ENCODE peak calls at places on chromosomes 12 and 14, in ten cellular contexts. L, K, H, W, R, I, N, C, E and Y are unnamed samples.

GRCh38 chr12:65449400-65449799 is 170.9 kb downstream of the MSRB3 start:
- DNase-seq in L (no peak), K (peak; percentile 56), H (peak; percentile 56), W (no peak), R (no peak), I (no peak), N (no peak), C (peak; percentile 59), E (no peak), Y (peak; percentile 41)

GRCh38 chr14:89146291-89146690 is 270.7 kb downstream of the FOXN3 start:
- DNase-seq in L (no peak), K (no peak), H (no peak), W (no peak), R (no peak), I (no peak), N (no peak), C (peak; percentile 20), E (no peak), Y (peak; percentile 27)

GRCh38 chr12:530308-530707 is 70.6 kb downstream of the B4GALNT3 start:
- DNase-seq in L (no peak), K (no peak), H (peak; percentile 95), W (no peak), R (no peak), I (no peak), N (no peak), C (peak; percentile 71), E (peak; percentile 79), Y (no peak)

GRCh38 chr12:98213556-98213955 is 301.8 kb upstream of the TMPO start:
- DNase-seq in L (no peak), K (no peak), H (no peak), W (no peak), R (no peak), I (peak; percentile 85), N (no peak), C (no peak), E (no peak), Y (no peak)

GRCh38 chr12:1277905-1278304 is 286.9 kb downstream of the ERC1 start:
- DNase-seq in L (no peak), K (peak; percentile 38), H (no peak), W (no peak), R (no peak), I (no peak), N (no peak), C (no peak), E (no peak), Y (no peak)

GRCh38 chr12:116489116-116489515 is 70.1 kb upstream of the MAP1LC3B2 start:
- DNase-seq in L (no peak), K (no peak), H (peak; percentile 73), W (no peak), R (no peak), I (no peak), N (no peak), C (no peak), E (no peak), Y (no peak)

GRCh38 chr14:100607611-100607956 is 20.4 kb upstream of the BEGAIN start:
- DNase-seq in L (no peak), K (no peak), H (no peak), W (peak; percentile 4), R (peak; percentile 69), I (peak; percentile 42), N (no peak), C (no peak), E (no peak), Y (no peak)

GRCh38 chr14:85960781-85961180 is 430.8 kb downstream of the FLRT2 start:
- DNase-seq in L (no peak), K (no peak), H (no peak), W (no peak), R (no peak), I (no peak), N (no peak), C (no peak), E (no peak), Y (no peak)

GRCh38 chr12:132065203-132065602 is 78.9 kb downstream of the DDX51 start:
- DNase-seq in L (no peak), K (no peak), H (no peak), W (no peak), R (no peak), I (no peak), N (no peak), C (no peak), E (no peak), Y (no peak)

GRCh38 chr14:55749201-55749812 is 169.3 kb downstream of the KTN1 start:
- DNase-seq in L (no peak), K (peak; percentile 71), H (peak; percentile 79), W (no peak), R (no peak), I (peak; percentile 79), N (no peak), C (no peak), E (no peak), Y (no peak)

DNA sequence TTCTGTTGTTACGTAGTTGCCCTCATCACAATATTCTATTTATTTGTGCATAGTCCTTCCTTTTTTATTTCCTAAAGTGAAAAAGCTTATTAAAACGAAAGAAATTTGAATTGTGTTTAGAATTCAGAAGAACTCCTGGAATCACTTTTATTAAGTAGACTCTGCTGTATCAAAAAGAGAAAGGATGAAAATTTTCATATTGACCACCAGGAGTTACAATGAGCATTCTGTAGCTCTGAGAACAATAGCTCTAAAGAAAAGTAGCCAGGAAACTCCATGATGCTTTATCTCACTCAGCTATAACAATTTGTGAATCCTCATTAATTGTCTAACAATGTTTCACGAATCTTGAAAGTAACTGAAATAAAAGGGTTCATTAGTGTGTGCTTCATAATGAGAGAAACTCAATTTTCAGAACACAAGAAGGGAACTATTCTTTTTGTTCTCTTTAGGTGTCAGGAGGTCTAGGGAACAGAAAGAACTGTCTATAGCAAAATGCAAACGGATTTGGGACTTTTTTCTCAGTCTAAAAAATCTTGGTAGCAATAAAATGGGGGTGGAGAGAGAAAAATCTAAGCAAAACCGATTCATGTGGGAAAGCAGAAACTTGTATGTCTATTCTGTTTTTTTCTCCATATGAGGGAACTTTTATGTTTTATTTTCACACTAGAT is 19.3 kb downstream of the ASCL1 start:
- DNase-seq in L (no peak), K (no peak), H (no peak), W (no peak), R (no peak), I (no peak), N (no peak), C (no peak), E (no peak), Y (no peak)
- TF ChIP-seq CTCF in L (no peak), K (no peak), H (no peak), W (no peak), R (peak; percentile 16), I (peak; percentile 65), N (no peak), C (no peak), E (no peak), Y (no peak)

GRCh38 chr14:101968186-101968585 is 3.8 kb downstream of the DYNC1H1 start:
- DNase-seq in L (no peak), K (no peak), H (no peak), W (no peak), R (no peak), I (no peak), N (no peak), C (no peak), E (no peak), Y (no peak)

GRCh38 chr14:101964297-101965144 is at the start of gene DYNC1H1:
- DNase-seq in L (peak; percentile 91), K (peak; percentile 91), H (peak; percentile 90), W (peak; percentile 96), R (peak; percentile 91), I (peak; percentile 95), N (peak; percentile 97), C (peak; percentile 97), E (peak; percentile 96), Y (peak; percentile 97)

GRCh38 chr14:101966742-101967141 is 2.4 kb downstream of the DYNC1H1 start:
- DNase-seq in L (no peak), K (no peak), H (no peak), W (no peak), R (no peak), I (no peak), N (no peak), C (no peak), E (no peak), Y (no peak)

GRCh38 chr14:101965145-101965531 is 765 bp downstream of the DYNC1H1 start:
- DNase-seq in L (peak; percentile 43), K (peak; percentile 71), H (peak; percentile 64), W (peak; percentile 66), R (no peak), I (peak; percentile 83), N (peak; percentile 75), C (peak; percentile 55), E (peak; percentile 67), Y (peak; percentile 53)

GRCh38 chr14:101965796-101966718 is 1.7 kb downstream of the DYNC1H1 start:
- DNase-seq in L (no peak), K (no peak), H (no peak), W (no peak), R (no peak), I (no peak), N (no peak), C (peak; percentile 32), E (peak; percentile 35), Y (peak; percentile 46)
- H3K4me3 ChIP-seq in L (peak overlapping the region; percentile 93), K (peak overlapping the region; percentile 85), H (peak overlapping the region; percentile 87), W (peak overlapping the region; percentile 90), R (peak overlapping the region; percentile 99), I (peak overlapping the region; percentile 90), N (peak overlapping the region; percentile 76), C (peak overlapping the region; percentile 96), E (peak overlapping the region; percentile 90), Y (peak overlapping the region; percentile 92)

DNA sequence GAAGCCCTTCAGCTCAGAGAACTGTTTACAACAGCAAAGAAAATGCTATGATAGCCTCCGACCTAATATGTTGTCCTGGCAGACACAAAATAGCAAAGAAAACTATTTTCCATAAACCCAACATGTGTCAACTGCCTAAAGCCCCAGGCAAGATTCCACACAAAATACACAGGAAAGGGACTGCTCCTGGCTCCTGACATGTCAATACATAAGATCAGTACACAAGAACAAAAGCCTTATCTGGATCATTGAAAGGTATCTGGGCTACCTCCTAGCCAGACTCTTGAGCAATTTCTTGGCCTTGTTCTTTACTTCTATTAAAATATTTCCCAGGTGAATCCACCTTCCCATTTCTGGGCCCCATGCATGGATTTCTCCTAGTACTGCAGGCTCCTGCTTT is 242.3 kb upstream of the GRIP1 start:
- DNase-seq in L (no peak), K (no peak), H (no peak), W (no peak), R (no peak), I (no peak), N (no peak), C (no peak), E (no peak), Y (no peak)
- TF ChIP-seq CTCF in L (no peak), K (no peak), H (no peak), W (no peak), R (no peak), I (no peak), N (no peak), C (no peak), E (no peak), Y (no peak)

DNA sequence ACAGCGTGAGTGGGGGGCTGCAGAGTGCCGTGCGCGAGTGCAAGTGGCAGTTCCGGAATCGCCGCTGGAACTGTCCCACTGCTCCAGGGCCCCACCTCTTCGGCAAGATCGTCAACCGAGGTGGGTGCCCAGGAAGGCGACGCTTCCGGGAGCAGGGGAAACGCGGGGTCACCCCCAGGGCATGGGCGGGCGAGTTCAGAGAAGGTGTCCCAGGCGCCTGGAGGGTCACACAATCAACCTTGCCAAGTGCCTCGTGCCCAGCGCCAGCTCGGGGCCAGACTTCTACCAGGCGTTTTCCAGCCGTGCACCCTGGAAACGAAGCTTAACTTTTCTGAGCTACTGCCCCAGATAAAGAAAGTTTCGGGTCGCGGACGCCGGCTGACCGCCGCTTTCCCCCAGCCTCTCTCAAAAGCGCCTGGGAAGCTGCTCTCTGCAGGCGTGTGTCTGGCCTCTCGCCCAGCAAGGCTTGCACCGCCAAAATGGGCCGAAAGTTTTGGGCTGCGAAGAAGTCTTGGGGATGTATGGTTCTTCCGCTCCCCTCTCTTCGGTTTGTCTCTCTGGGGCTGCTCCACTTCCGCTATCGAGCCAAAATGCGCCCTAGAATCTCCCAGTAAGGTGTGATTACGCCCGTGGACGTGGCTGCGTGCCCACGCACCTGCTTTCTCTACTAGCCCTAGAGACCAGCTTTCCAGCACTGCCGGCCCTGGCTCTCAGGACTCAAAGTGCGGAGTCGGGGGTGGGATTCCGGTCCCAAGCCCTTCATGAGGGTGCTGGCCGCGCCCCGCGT is 1.7 kb downstream of the WNT1 start:
- DNase-seq in L (no peak), K (peak; percentile 41), H (no peak), W (no peak), R (peak; percentile 40), I (no peak), N (no peak), C (no peak), E (no peak), Y (no peak)
- H3K4me3 ChIP-seq in L (no peak overlapping the region), K (no peak overlapping the region), H (no peak overlapping the region), W (no peak overlapping the region), R (no peak overlapping the region), I (peak overlapping the region; percentile 69), N (peak overlapping the region; percentile 48), C (no peak overlapping the region), E (no peak overlapping the region), Y (peak overlapping the region; percentile 28)